ENCODE peak calls at places on chromosomes 6 and 20, in four cellular contexts. One of them, this sample, is unnamed.

GRCh38 chr6:105372862-105373182 is 30.1 kb downstream of the PREP start:
- DNase-seq in upper lobe of right lung: no peak
- DNase-seq in hepatocyte: peak
- DNase-seq in GM13977: no peak
- DNase-seq in this sample: no peak

GRCh38 chr6:91298543-91299145 is 711.8 kb upstream of the MAP3K7 start:
- DNase-seq in upper lobe of right lung: no peak
- DNase-seq in hepatocyte: no peak
- DNase-seq in GM13977: no peak
- DNase-seq in this sample: no peak

GRCh38 chr6:64012351-64013060 is 376.9 kb downstream of the PHF3 start:
- DNase-seq in upper lobe of right lung: no peak
- DNase-seq in hepatocyte: peak
- DNase-seq in GM13977: peak
- DNase-seq in this sample: no peak

GRCh38 chr6:135976585-135976984 is 125.1 kb downstream of the PDE7B start:
- DNase-seq in upper lobe of right lung: no peak
- DNase-seq in hepatocyte: no peak
- DNase-seq in GM13977: no peak
- DNase-seq in this sample: no peak

GRCh38 chr20:18543932-18544331 is 23.3 kb upstream of the SMIM26 start:
- DNase-seq in upper lobe of right lung: no peak
- DNase-seq in hepatocyte: no peak
- DNase-seq in GM13977: no peak
- DNase-seq in this sample: no peak

GRCh38 chr6:34393191-34393967 is 910 bp upstream of the NUDT3 start:
- DNase-seq in upper lobe of right lung: no peak
- DNase-seq in hepatocyte: no peak
- DNase-seq in GM13977: peak
- DNase-seq in this sample: no peak

GRCh38 chr20:1567392-1568165 is 10.1 kb upstream of the SIRPD start:
- DNase-seq in upper lobe of right lung: no peak
- DNase-seq in hepatocyte: peak
- DNase-seq in GM13977: no peak
- DNase-seq in this sample: no peak

GRCh38 chr6:84836366-84836765 is 72.0 kb upstream of the TBX18 start:
- DNase-seq in upper lobe of right lung: no peak
- DNase-seq in hepatocyte: no peak
- DNase-seq in GM13977: no peak
- DNase-seq in this sample: no peak

GRCh38 chr6:31204751-31205145 is 34.3 kb upstream of the POU5F1 start:
- DNase-seq in upper lobe of right lung: no peak
- DNase-seq in hepatocyte: no peak
- DNase-seq in GM13977: no peak
- DNase-seq in this sample: peak

GRCh38 chr6:142279350-142280180 is 22.2 kb upstream of the ADGRG6 start:
- DNase-seq in upper lobe of right lung: no peak
- DNase-seq in hepatocyte: no peak
- DNase-seq in GM13977: no peak
- DNase-seq in this sample: no peak

GRCh38 chr6:42332916-42333315 is 115.3 kb upstream of the MRPS10 start:
- DNase-seq in upper lobe of right lung: no peak
- DNase-seq in hepatocyte: no peak
- DNase-seq in GM13977: no peak
- DNase-seq in this sample: no peak

GRCh38 chr6:33410711-33411631 is at the start of gene PHF1:
- DNase-seq in upper lobe of right lung: no peak
- DNase-seq in hepatocyte: peak
- DNase-seq in GM13977: peak
- DNase-seq in this sample: no peak

GRCh38 chr6:148999501-148999900 is 252.7 kb downstream of the UST start:
- DNase-seq in upper lobe of right lung: no peak
- DNase-seq in hepatocyte: no peak
- DNase-seq in GM13977: no peak
- DNase-seq in this sample: no peak

GRCh38 chr20:21613512-21613911 is 92.0 kb upstream of the PAX1 start:
- DNase-seq in upper lobe of right lung: no peak
- DNase-seq in hepatocyte: no peak
- DNase-seq in GM13977: no peak
- DNase-seq in this sample: no peak

GRCh38 chr20:17479041-17479657 is 52.0 kb downstream of the BFSP1 start:
- DNase-seq in upper lobe of right lung: no peak
- DNase-seq in hepatocyte: no peak
- DNase-seq in GM13977: no peak
- DNase-seq in this sample: no peak

GRCh38 chr20:35146299-35146921 is 726 bp downstream of the EDEM2 start:
- DNase-seq in upper lobe of right lung: peak
- DNase-seq in hepatocyte: peak
- DNase-seq in GM13977: no peak
- DNase-seq in this sample: no peak

GRCh38 chr6:85482206-85483040 is 32.5 kb downstream of the NT5E start:
- DNase-seq in upper lobe of right lung: no peak
- DNase-seq in hepatocyte: no peak
- DNase-seq in GM13977: no peak
- DNase-seq in this sample: no peak

GRCh38 chr6:111625099-111625416 is 19.4 kb upstream of the TRAF3IP2 start:
- DNase-seq in upper lobe of right lung: no peak
- DNase-seq in hepatocyte: no peak
- DNase-seq in GM13977: no peak
- DNase-seq in this sample: peak

GRCh38 chr6:39194466-39194865 is 34.8 kb downstream of the KCNK5 start:
- DNase-seq in upper lobe of right lung: no peak
- DNase-seq in hepatocyte: no peak
- DNase-seq in GM13977: no peak
- DNase-seq in this sample: no peak

GRCh38 chr6:31401403-31401802 is 2.0 kb upstream of the MICA start:
- DNase-seq in upper lobe of right lung: no peak
- DNase-seq in hepatocyte: peak
- DNase-seq in GM13977: no peak
- DNase-seq in this sample: peak

GRCh38 chr6:152874846-152875568 is 107.8 kb downstream of the FBXO5 start:
- DNase-seq in upper lobe of right lung: no peak
- DNase-seq in hepatocyte: no peak
- DNase-seq in GM13977: no peak
- DNase-seq in this sample: no peak

GRCh38 chr20:33570743-33571142 is 80.8 kb downstream of the CBFA2T2 start:
- DNase-seq in upper lobe of right lung: no peak
- DNase-seq in hepatocyte: no peak
- DNase-seq in GM13977: peak
- DNase-seq in this sample: no peak

GRCh38 chr6:3311798-3312197 is 53.1 kb downstream of the PSMG4 start:
- DNase-seq in upper lobe of right lung: no peak
- DNase-seq in hepatocyte: no peak
- DNase-seq in GM13977: no peak
- DNase-seq in this sample: no peak

GRCh38 chr20:37354210-37355195 is 8.6 kb downstream of the SRC start:
- DNase-seq in upper lobe of right lung: peak
- DNase-seq in hepatocyte: no peak
- DNase-seq in GM13977: no peak
- DNase-seq in this sample: no peak

GRCh38 chr6:26104457-26105108 is 17.4 kb downstream of the HFE start:
- DNase-seq in upper lobe of right lung: no peak
- DNase-seq in hepatocyte: peak
- DNase-seq in GM13977: no peak
- DNase-seq in this sample: no peak

GRCh38 chr20:33909331-33909921 is 84.3 kb upstream of the RALY start:
- DNase-seq in upper lobe of right lung: no peak
- DNase-seq in hepatocyte: peak
- DNase-seq in GM13977: no peak
- DNase-seq in this sample: no peak

GRCh38 chr6:119978274-119978889 is 628.8 kb upstream of the MAN1A1 start:
- DNase-seq in upper lobe of right lung: no peak
- DNase-seq in hepatocyte: peak
- DNase-seq in GM13977: peak
- DNase-seq in this sample: no peak